ENCODE peak calls at places on chromosomes 4 and X, in four cellular contexts. B is hepatocyte, H is HTR-8/SVneo, C is stromal cell of bone marrow. Q is an unnamed sample.

GRCh38 chrX:130060122-130061069 is 49.9 kb downstream of the ELF4 start:
- DNase-seq in B (peak; percentile 81), H (peak; percentile 56), C (peak; percentile 34), Q (peak; percentile 85)

GRCh38 chr4:48127231-48127881 is 6.7 kb downstream of the TXK start:
- DNase-seq in B (no peak), H (no peak), C (no peak), Q (no peak)

GRCh38 chr4:140153744-140154571 is at the start of gene MAML3:
- DNase-seq in B (peak; percentile 96), H (peak; percentile 71), C (peak; percentile 92), Q (peak; percentile 72)

GRCh38 chr4:40253906-40254305 is 57.1 kb downstream of the RHOH start:
- DNase-seq in B (no peak), H (no peak), C (no peak), Q (no peak)

GRCh38 chr4:93731448-93731847 is 97.1 kb upstream of the ATOH1 start:
- DNase-seq in B (peak; percentile 51), H (peak; percentile 1), C (no peak), Q (no peak)

GRCh38 chr4:156779046-156779445 is 192.6 kb downstream of the PDGFC start:
- DNase-seq in B (no peak), H (no peak), C (no peak), Q (no peak)

GRCh38 chrX:107205770-107206696 is at the start of the genes DNAAF6 and NUP62CL:
- DNase-seq in B (peak; percentile 70), H (peak; percentile 62), C (no peak), Q (peak; percentile 48)

GRCh38 chrX:150873616-150874015 is 24.9 kb downstream of the CD99L2 start:
- DNase-seq in B (no peak), H (no peak), C (no peak), Q (no peak)

GRCh38 chr4:53688186-53688790 is 97.0 kb upstream of the LNX1 start:
- DNase-seq in B (peak; percentile 55), H (peak; percentile 42), C (peak; percentile 99), Q (no peak)

GRCh38 chrX:149060921-149061320 is 444.2 kb downstream of the IDS start:
- DNase-seq in B (no peak), H (no peak), C (peak; percentile 25), Q (no peak)

GRCh38 chr4:56655209-56655626 is 25.9 kb downstream of the HOPX start:
- DNase-seq in B (peak; percentile 29), H (no peak), C (no peak), Q (no peak)